ENCODE peak calls at places on chromosomes 4 and X, in ten cellular contexts. Z is AG04450; F is heart left ventricle; H is right lobe of liver; O is suprapubic skin; T is upper lobe of right lung; N is CD4-positive, alpha-beta T cell; M is A549; R is IMR-90; Y is hepatocyte. B is an unnamed sample.

GRCh38 chr4:125639182-125639621 is 324.4 kb downstream of the FAT4 start:
- DNase-seq in O (no peak), Z (no peak), M (no peak), R (peak), H (peak), F (no peak), Y (peak), T (no peak), N (no peak), B (peak)

GRCh38 chr4:8820178-8821102 is 51.2 kb downstream of the HMX1 start:
- DNase-seq in T (peak), Y (no peak), Z (no peak), F (no peak), M (no peak), O (peak), N (no peak), H (no peak), R (no peak), B (peak)

GRCh38 chrX:150063138-150063518 is 124.8 kb upstream of the EOLA2 start:
- DNase-seq in F (no peak), H (no peak), O (no peak), M (no peak), T (no peak), R (no peak), Y (no peak), N (no peak), Z (no peak), B (no peak)

GRCh38 chr4:7824218-7824617 is 115.4 kb downstream of the AFAP1 start:
- DNase-seq in Y (no peak), Z (no peak), H (no peak), R (peak), O (no peak), T (no peak), N (no peak), F (no peak), M (no peak), B (no peak)

GRCh38 chr4:118206627-118207026 is 146.2 kb downstream of the PRSS12 start:
- DNase-seq in Y (no peak), Z (peak), O (no peak), F (no peak), T (no peak), M (no peak), R (peak), N (no peak), H (no peak), B (no peak)

GRCh38 chrX:8748855-8749254 is 16.9 kb upstream of the ANOS1 start:
- DNase-seq in O (no peak), R (peak), H (no peak), Z (no peak), F (no peak), Y (peak), M (peak), T (no peak), N (no peak), B (no peak)

GRCh38 chr4:42391356-42391675 is 6.0 kb upstream of the SHISA3 start:
- DNase-seq in F (no peak), Y (no peak), M (no peak), H (no peak), R (no peak), T (no peak), Z (no peak), O (no peak), N (no peak), B (no peak)

GRCh38 chrX:100829730-100830129 is 9.5 kb downstream of the CSTF2 start:
- DNase-seq in F (no peak), O (no peak), R (peak), N (no peak), M (no peak), Y (no peak), Z (no peak), T (no peak), H (no peak), B (no peak)

GRCh38 chr4:55214172-55214571 is 88.8 kb upstream of the KDR start:
- DNase-seq in O (no peak), N (no peak), M (no peak), H (no peak), T (no peak), Y (no peak), F (no peak), R (no peak), Z (no peak), B (no peak)

GRCh38 chr4:152454398-152455011 is 81.4 kb downstream of the FBXW7 start:
- DNase-seq in T (no peak), H (no peak), M (peak), N (no peak), R (peak), F (no peak), Z (no peak), Y (peak), O (no peak), B (no peak)

GRCh38 chr4:89438102-89438831 is 130.7 kb upstream of the GPRIN3 start:
- DNase-seq in R (peak), O (no peak), Z (no peak), H (no peak), F (no peak), Y (peak), N (peak), M (peak), T (peak), B (peak)
- TF ChIP-seq CTCF in R (peak), O (no peak), Z (peak), H (peak), F (no peak), Y (peak), N (peak), M (peak), T (peak), B (peak)

GRCh38 chrX:44908838-44909237 is 35.9 kb downstream of the KDM6A start:
- DNase-seq in H (no peak), F (no peak), Z (no peak), N (no peak), R (no peak), O (no peak), M (no peak), T (no peak), Y (no peak), B (no peak)
- H3K27ac ChIP-seq in H (no peak), F (no peak), Z (no peak), N (no peak), R (no peak), O (no peak), M (no peak), T (no peak), Y (no peak), B (no peak)

GRCh38 chrX:4572652-4573051 is 859.2 kb upstream of the PRKX start:
- DNase-seq in T (no peak), Z (no peak), Y (no peak), O (no peak), N (no peak), H (no peak), M (no peak), R (no peak), F (no peak), B (no peak)

GRCh38 chrX:4570141-4570540 is 856.7 kb upstream of the PRKX start:
- DNase-seq in N (no peak), M (no peak), Y (peak), T (no peak), R (no peak), F (no peak), Z (no peak), O (no peak), H (no peak), B (no peak)
- TF ChIP-seq CTCF in N (no peak), M (no peak), Y (no peak), T (no peak), R (no peak), F (no peak), Z (no peak), O (no peak), H (no peak), B (no peak)

DNA sequence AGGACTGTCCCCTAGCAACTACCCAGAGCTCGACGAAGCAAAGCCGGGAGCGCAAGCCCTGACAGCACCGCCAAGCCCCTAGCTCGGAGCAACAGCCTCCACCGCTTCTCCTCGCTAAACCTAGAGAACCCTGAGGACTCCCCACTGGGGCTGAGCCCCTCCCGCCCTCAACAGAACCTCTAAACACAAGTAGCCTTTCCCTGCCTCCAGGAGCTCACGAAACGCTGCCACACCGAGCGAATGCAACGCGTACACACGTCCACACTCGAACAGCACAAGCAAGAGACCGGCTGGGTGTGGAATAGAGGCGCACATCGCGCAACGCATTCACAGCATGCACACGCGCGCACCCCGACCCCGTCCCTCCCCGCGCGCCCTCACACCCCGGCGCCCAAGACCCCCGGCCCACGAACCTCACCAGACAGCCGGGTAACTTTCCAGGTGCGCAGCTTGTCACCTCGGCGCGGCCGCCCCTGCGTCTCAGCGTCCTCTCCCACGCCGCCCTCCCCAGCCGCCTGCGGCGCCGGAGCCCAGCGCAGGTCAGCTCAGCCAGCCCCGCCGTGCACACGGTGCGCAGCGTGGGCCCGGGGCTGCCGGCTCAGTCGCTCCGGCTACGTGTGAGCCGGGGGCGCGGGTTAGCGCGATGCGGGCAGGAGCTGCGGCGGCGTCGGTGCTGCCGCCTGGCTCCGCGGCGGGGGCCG is 354 bp downstream of the PRKG2 start:
- DNase-seq in O (no peak), Y (peak), Z (no peak), F (no peak), M (peak), T (peak), R (peak), N (no peak), H (no peak), B (peak)
- H3K27ac ChIP-seq in O (peak), Y (peak), Z (no peak), F (no peak), M (peak), T (peak), R (peak), N (no peak), H (no peak), B (no peak)

GRCh38 chr4:138975225-138975624 is 40.4 kb upstream of the NOCT start:
- DNase-seq in Y (no peak), H (no peak), Z (no peak), T (no peak), O (no peak), F (no peak), N (no peak), R (no peak), M (no peak), B (no peak)
- TF ChIP-seq CTCF in Y (no peak), H (no peak), Z (no peak), T (no peak), O (no peak), F (no peak), N (no peak), R (no peak), M (no peak), B (no peak)

GRCh38 chr4:77145806-77146425 is 11.1 kb upstream of the CCNG2 start:
- DNase-seq in Z (no peak), T (no peak), H (no peak), R (no peak), M (no peak), N (no peak), Y (no peak), F (no peak), O (no peak), B (no peak)
- H3K27ac ChIP-seq in Z (no peak), T (no peak), H (no peak), R (no peak), M (peak), N (no peak), Y (peak), F (no peak), O (peak), B (peak)